ENCODE peak calls at places on chromosomes 1 and 21, in five cellular contexts. V is T-helper 1 cell; X is activated gamma-delta T cell treated with anti-CD3 and anti-CD28 coated beads, Interleukin-2, amount 50 U/mL, for 16 hours; N is erythroblast; I is lower lobe of right lung. A is an unnamed sample.

GRCh38 chr1:62230724-62231123 is 36.1 kb downstream of the L1TD1 start:
- DNase-seq in V (no peak), X (no peak), N (no peak), I (no peak), A (no peak)

GRCh38 chr1:175075572-175076568 is 8.2 kb downstream of the TNN start:
- DNase-seq in V (no peak), X (no peak), N (no peak), I (no peak), A (no peak)

GRCh38 chr21:38303300-38303699 is 46.5 kb downstream of the KCNJ15 start:
- DNase-seq in V (no peak), X (no peak), N (no peak), I (no peak), A (no peak)

GRCh38 chr1:2078170-2078569 is 28.0 kb downstream of the PRKCZ start:
- DNase-seq in V (no peak), X (no peak), N (no peak), I (no peak), A (no peak)

GRCh38 chr1:81802601-81803422 is 2.1 kb downstream of the ADGRL2 start:
- DNase-seq in V (no peak), X (no peak), N (peak), I (peak), A (no peak)

GRCh38 chr1:229127301-229127700 is 143.6 kb upstream of the RAB4A start:
- DNase-seq in V (no peak), X (no peak), N (no peak), I (no peak), A (no peak)

GRCh38 chr1:55893155-55893554 is 678.0 kb upstream of the USP24 start:
- DNase-seq in V (no peak), X (no peak), N (peak), I (no peak), A (no peak)

GRCh38 chr1:32250893-32251716 is at the start of gene LCK:
- DNase-seq in V (peak), X (peak), N (no peak), I (no peak), A (no peak)

GRCh38 chr21:44395260-44395659 is 41.8 kb downstream of the TRPM2 start:
- DNase-seq in V (no peak), X (no peak), N (no peak), I (no peak), A (no peak)

GRCh38 chr1:209641216-209642181 is 10.7 kb downstream of the LAMB3 start:
- DNase-seq in V (no peak), X (no peak), N (peak), I (peak), A (no peak)

GRCh38 chr1:175887981-175888428 is 144.6 kb upstream of the TNR start:
- DNase-seq in V (no peak), X (no peak), N (peak), I (peak), A (no peak)

GRCh38 chr1:47709302-47710074 is 271.6 kb downstream of the FOXD2 start:
- DNase-seq in V (no peak), X (no peak), N (peak), I (no peak), A (no peak)

GRCh38 chr1:3313579-3313955 is 140.9 kb upstream of the ARHGEF16 start:
- DNase-seq in V (no peak), X (no peak), N (peak), I (peak), A (no peak)

GRCh38 chr1:39398278-39399010 is 93.0 kb upstream of the BMP8A start:
- DNase-seq in V (peak), X (no peak), N (no peak), I (peak), A (no peak)

GRCh38 chr1:156692958-156693857 is 12.2 kb downstream of the CRABP2 start:
- DNase-seq in V (peak), X (no peak), N (peak), I (peak), A (no peak)

GRCh38 chr1:11027316-11027715 is 14.9 kb downstream of the TARDBP start:
- DNase-seq in V (no peak), X (no peak), N (no peak), I (no peak), A (no peak)

GRCh38 chr1:206497774-206498173 is 9.6 kb upstream of the RASSF5 start:
- DNase-seq in V (no peak), X (no peak), N (no peak), I (no peak), A (no peak)

GRCh38 chr1:223870617-223871574 is 25.1 kb upstream of the TP53BP2 start:
- DNase-seq in V (no peak), X (no peak), N (peak), I (peak), A (no peak)

GRCh38 chr1:103146143-103146542 is 37.8 kb upstream of the COL11A1 start:
- DNase-seq in V (no peak), X (no peak), N (no peak), I (no peak), A (no peak)

GRCh38 chr1:6870086-6870485 is 84.8 kb downstream of the CAMTA1 start:
- DNase-seq in V (no peak), X (no peak), N (no peak), I (no peak), A (no peak)

GRCh38 chr1:206686486-206687249 is 2.0 kb downstream of the MAPKAPK2 start:
- DNase-seq in V (no peak), X (no peak), N (no peak), I (no peak), A (no peak)

GRCh38 chr1:9061252-9061948 is 8.0 kb downstream of the SLC2A5 start:
- DNase-seq in V (no peak), X (no peak), N (no peak), I (peak), A (no peak)

GRCh38 chr1:51600954-51601353 is 15.9 kb upstream of the OSBPL9 start:
- DNase-seq in V (no peak), X (no peak), N (no peak), I (no peak), A (no peak)

GRCh38 chr1:62050165-62050564 is 144.5 kb upstream of the L1TD1 start:
- DNase-seq in V (no peak), X (no peak), N (no peak), I (no peak), A (no peak)

GRCh38 chr1:241703001-241703400 is 50.9 kb downstream of the WDR64 start:
- DNase-seq in V (no peak), X (no peak), N (no peak), I (no peak), A (no peak)

GRCh38 chr1:226497276-226497833 is 51.2 kb upstream of the STUM start:
- DNase-seq in V (no peak), X (no peak), N (no peak), I (no peak), A (no peak)

GRCh38 chr21:35195232-35195631 is 146.1 kb upstream of the RUNX1 start:
- DNase-seq in V (no peak), X (no peak), N (no peak), I (no peak), A (no peak)

GRCh38 chr1:185681034-185681633 is 53.1 kb upstream of the HMCN1 start:
- DNase-seq in V (no peak), X (no peak), N (peak), I (no peak), A (no peak)

GRCh38 chr1:42762269-42762668 is 4.6 kb downstream of the P3H1 start:
- DNase-seq in V (no peak), X (no peak), N (no peak), I (no peak), A (no peak)

GRCh38 chr1:46184920-46185658 is 8.8 kb upstream of the P3R3URF start:
- DNase-seq in V (no peak), X (no peak), N (no peak), I (no peak), A (no peak)

GRCh38 chr21:38798481-38798882 is 7.2 kb upstream of the ETS2 start:
- DNase-seq in V (no peak), X (no peak), N (peak), I (no peak), A (no peak)

GRCh38 chr1:208420021-208420420 is 175.8 kb upstream of the PLXNA2 start:
- DNase-seq in V (no peak), X (no peak), N (no peak), I (no peak), A (no peak)

GRCh38 chr1:14850563-14850962 is 252.1 kb downstream of the KAZN start:
- DNase-seq in V (no peak), X (no peak), N (peak), I (no peak), A (no peak)

GRCh38 chr1:46611691-46612221 is 4.9 kb downstream of the MOB3C start:
- DNase-seq in V (no peak), X (no peak), N (peak), I (no peak), A (no peak)

GRCh38 chr1:168509875-168510594 is 33.8 kb downstream of the XCL2 start:
- DNase-seq in V (no peak), X (peak), N (no peak), I (no peak), A (no peak)

GRCh38 chr21:45974073-45975016 is 7.2 kb upstream of the COL6A1 start:
- DNase-seq in V (no peak), X (no peak), N (no peak), I (peak), A (no peak)

GRCh38 chr1:80961464-80962190 is 839.1 kb upstream of the ADGRL2 start:
- DNase-seq in V (no peak), X (no peak), N (no peak), I (no peak), A (no peak)

GRCh38 chr1:118507391-118507790 is 322.4 kb upstream of the SPAG17 start:
- DNase-seq in V (no peak), X (no peak), N (no peak), I (no peak), A (no peak)

A was measured in vagina.